ENCODE peak calls at places on chromosomes 3 and 15, in nine cellular contexts. G is epithelial cell of prostate; Z is GOT3; T is HEK293T; Y is psoas muscle; W is stimulated activated naive B cell treated with anti-CD40 and anti-IgM and Interleukin-4, amounts not matched to agents 10 μg/mL and 1 μg/mL and 100 μg/mL, for 72 hours; H is dermis microvascular lymphatic vessel endothelial cell; K is hippocampal formation; A is midbrain. D is an unnamed sample.

GRCh38 chr15:63506537-63507035 is 2.2 kb downstream of the USP3 start:
- DNase-seq in Z (no peak), Y (no peak), H (no peak), W (no peak), G (peak), A (no peak), T (no peak), K (no peak), D (no peak)

GRCh38 chr3:112086857-112087524 is 802 bp downstream of the C3orf52 start:
- DNase-seq in K (no peak), Y (no peak), G (no peak), A (no peak), H (peak), T (no peak), W (no peak), Z (no peak), D (no peak)

GRCh38 chr15:88813960-88814359 is 10.7 kb downstream of the ACAN start:
- DNase-seq in Z (no peak), W (no peak), K (no peak), A (no peak), G (no peak), T (no peak), Y (no peak), H (no peak), D (no peak)

GRCh38 chr3:104437891-104438290 is 928.8 kb upstream of the ALCAM start:
- DNase-seq in T (no peak), Z (no peak), G (no peak), Y (no peak), K (peak), H (no peak), W (no peak), A (peak), D (no peak)

GRCh38 chr15:44593042-44593736 is 56.2 kb downstream of the EIF3J start:
- DNase-seq in H (peak), T (no peak), Z (no peak), K (no peak), G (peak), A (no peak), Y (no peak), W (no peak), D (no peak)

GRCh38 chr3:171614318-171614967 is 154.2 kb upstream of the TNIK start:
- DNase-seq in G (no peak), Z (no peak), T (peak), W (no peak), H (peak), Y (peak), K (no peak), A (peak), D (no peak)

GRCh38 chr3:52005571-52005986 is 9.9 kb upstream of the RPL29 start:
- DNase-seq in Z (no peak), H (peak), W (no peak), G (no peak), K (no peak), A (no peak), T (no peak), Y (peak), D (no peak)

GRCh38 chr3:197540961-197541377 is 14.8 kb downstream of the BDH1 start:
- DNase-seq in Y (no peak), Z (no peak), W (no peak), G (peak), T (no peak), H (no peak), A (no peak), K (no peak), D (no peak)

GRCh38 chr3:44981220-44981619 is 5.2 kb downstream of the EXOSC7 start:
- DNase-seq in T (no peak), W (no peak), K (no peak), G (no peak), Y (no peak), A (no peak), Z (no peak), H (no peak), D (no peak)

GRCh38 chr3:154851644-154852043 is 228.5 kb upstream of the MME start:
- DNase-seq in W (no peak), H (no peak), A (no peak), Z (no peak), K (no peak), T (no peak), Y (no peak), G (no peak), D (no peak)